ENCODE peak calls at places on chromosomes 16 and 17, in seven cellular contexts. L is AG10803, K is caudate nucleus, J is transverse colon, T is NCI-H510A, I is NCI-H1417, Z is T-helper 9 cell. A is an unnamed sample.

GRCh38 chr17:47844814-47845453 is 3.9 kb upstream of the SCRN2 start:
- DNase-seq in L (peak), K (no peak), J (no peak), T (no peak), I (peak), Z (no peak), A (no peak)

GRCh38 chr17:10743316-10744009 is 13.6 kb upstream of the TMEM220 start:
- DNase-seq in L (peak), K (no peak), J (no peak), T (no peak), I (no peak), Z (no peak), A (no peak)

GRCh38 chr17:31074772-31075538 is 19.8 kb upstream of the NF1 start:
- DNase-seq in L (peak), K (no peak), J (no peak), T (no peak), I (peak), Z (no peak), A (no peak)

GRCh38 chr17:44247346-44248219 is 20.4 kb downstream of the SLC4A1 start:
- DNase-seq in L (no peak), K (no peak), J (no peak), T (no peak), I (no peak), Z (no peak), A (no peak)

GRCh38 chr16:28604186-28604565 is 5.7 kb downstream of the SULT1A1 start:
- DNase-seq in L (no peak), K (no peak), J (no peak), T (no peak), I (no peak), Z (no peak), A (no peak)

GRCh38 chr17:29972277-29972676 is 30.8 kb downstream of the EFCAB5 start:
- DNase-seq in L (no peak), K (no peak), J (no peak), T (no peak), I (peak), Z (no peak), A (no peak)

GRCh38 chr16:57299009-57299718 is 14.7 kb upstream of the PLLP start:
- DNase-seq in L (no peak), K (no peak), J (peak), T (peak), I (no peak), Z (peak), A (no peak)

GRCh38 chr17:8650119-8650499 is 19.6 kb upstream of the MYH10 start:
- DNase-seq in L (no peak), K (no peak), J (no peak), T (no peak), I (no peak), Z (no peak), A (no peak)

GRCh38 chr16:81291117-81291516 is 23.6 kb upstream of the GAN start:
- DNase-seq in L (no peak), K (no peak), J (no peak), T (no peak), I (no peak), Z (no peak), A (no peak)

GRCh38 chr17:82938486-82939212 is 98.8 kb upstream of the ZNF750 start:
- DNase-seq in L (no peak), K (no peak), J (no peak), T (no peak), I (peak), Z (no peak), A (no peak)

GRCh38 chr17:333626-334396 is 18.8 kb downstream of the RPH3AL start:
- DNase-seq in L (no peak), K (peak), J (peak), T (no peak), I (peak), Z (no peak), A (no peak)

GRCh38 chr17:63516910-63517824 is 6.0 kb upstream of the KCNH6 start:
- DNase-seq in L (peak), K (no peak), J (no peak), T (no peak), I (no peak), Z (no peak), A (peak)

GRCh38 chr16:85998178-85998867 is 99.4 kb downstream of the IRF8 start:
- DNase-seq in L (no peak), K (no peak), J (no peak), T (no peak), I (no peak), Z (no peak), A (no peak)

GRCh38 chr16:79605999-79606398 is 5.5 kb upstream of the MAF start:
- DNase-seq in L (no peak), K (no peak), J (no peak), T (no peak), I (no peak), Z (no peak), A (no peak)

GRCh38 chr16:49866533-49867155 is 10.7 kb upstream of the ZNF423 start:
- DNase-seq in L (no peak), K (no peak), J (no peak), T (no peak), I (no peak), Z (no peak), A (no peak)

GRCh38 chr17:45382226-45382625 is 50.4 kb downstream of the ARHGAP27 start:
- DNase-seq in L (no peak), K (no peak), J (no peak), T (no peak), I (no peak), Z (no peak), A (no peak)

GRCh38 chr16:62404857-62405611 is 368.8 kb upstream of the CDH8 start:
- DNase-seq in L (no peak), K (no peak), J (no peak), T (no peak), I (no peak), Z (no peak), A (no peak)

GRCh38 chr16:69057400-69058378 is 47.8 kb upstream of the HAS3 start:
- DNase-seq in L (peak), K (no peak), J (no peak), T (no peak), I (peak), Z (no peak), A (no peak)